ENCODE peak calls at places on chromosomes 4 and X, in six cellular contexts. W is activated CD8-positive, alpha-beta memory T cell treated with anti-CD3 and anti-CD28 coated beads for 1 hour; C is RKO; N is hepatic stellate cell; D is hepatocyte; Z is AG04450. J is an unnamed sample.

GRCh38 chr4:154425514-154425913 is 66.1 kb downstream of the DCHS2 start:
- DNase-seq in Z (no peak), C (no peak), N (no peak), W (no peak), D (no peak), J (no peak)

GRCh38 chr4:105637409-105638258 is 70.9 kb downstream of the INTS12 start:
- DNase-seq in C (no peak), N (no peak), D (peak), Z (no peak), W (no peak), J (peak)

GRCh38 chr4:127479031-127479622 is 153.6 kb upstream of the INTU start:
- DNase-seq in Z (no peak), C (peak), D (peak), W (no peak), N (peak), J (peak)

GRCh38 chr4:663438-664428 is 10.3 kb downstream of the ATP5ME start:
- DNase-seq in N (no peak), D (peak), Z (no peak), C (no peak), W (peak), J (peak)

GRCh38 chrX:49166914-49167739 is 4.6 kb downstream of the MAGIX start:
- DNase-seq in W (peak), Z (no peak), C (peak), D (peak), N (peak), J (no peak)

GRCh38 chrX:24231169-24231568 is 81.6 kb downstream of the ZFX start:
- DNase-seq in W (no peak), D (peak), C (peak), Z (peak), N (peak), J (no peak)

GRCh38 chr4:19195696-19196095 is 1056.0 kb upstream of the SLIT2 start:
- DNase-seq in Z (no peak), N (no peak), W (no peak), C (no peak), D (no peak), J (no peak)

GRCh38 chr4:93199492-93199891 is 629.1 kb upstream of the ATOH1 start:
- DNase-seq in N (peak), C (peak), D (peak), Z (no peak), W (no peak), J (peak)

GRCh38 chr4:182145360-182145905 is 97.8 kb upstream of the TENM3 start:
- DNase-seq in C (peak), Z (no peak), N (no peak), D (peak), W (no peak), J (no peak)

GRCh38 chr4:163166041-163166579 is 580 bp downstream of the NAF1 start:
- DNase-seq in W (peak), N (peak), D (peak), Z (no peak), C (peak), J (no peak)

GRCh38 chr4:154911097-154911496 is 130.0 kb downstream of the RBM46 start:
- DNase-seq in Z (no peak), N (no peak), W (no peak), C (peak), D (peak), J (no peak)